ENCODE peak calls at places on chromosomes 1 and 21, in five cellular contexts. M is nephron progenitor cell, W is HAP-1, U is stomach, T is WERI-Rb-1. Q is an unnamed sample.

GRCh38 chr1:241640867-241641542 is 836 bp upstream of the CHML start:
- DNase-seq in T (no peak), U (no peak), M (no peak), W (no peak), Q (no peak)

GRCh38 chr1:191074877-191075276 is 597.2 kb upstream of the BRINP3 start:
- DNase-seq in T (no peak), U (no peak), M (no peak), W (no peak), Q (no peak)

GRCh38 chr1:84265867-84266266 is 35.6 kb upstream of the SAMD13 start:
- DNase-seq in W (no peak), T (no peak), U (no peak), M (no peak), Q (no peak)

GRCh38 chr1:234707641-234708040 is 97.7 kb upstream of the IRF2BP2 start:
- DNase-seq in U (no peak), M (no peak), W (no peak), T (no peak), Q (no peak)

GRCh38 chr1:183600136-183600535 is 9.9 kb upstream of the NCF2 start:
- DNase-seq in U (no peak), T (no peak), W (no peak), M (no peak), Q (no peak)

GRCh38 chr1:179921981-179922380 is 32.6 kb upstream of the CEP350 start:
- DNase-seq in M (no peak), W (no peak), T (no peak), U (no peak), Q (no peak)

GRCh38 chr1:240765732-240766363 is 153.9 kb upstream of the GREM2 start:
- DNase-seq in M (no peak), T (no peak), W (no peak), U (no peak), Q (no peak)

GRCh38 chr1:232880354-232880753 is 70.1 kb upstream of the NTPCR start:
- DNase-seq in U (peak), W (peak), T (peak), M (peak), Q (peak)

GRCh38 chr1:118650084-118650807 is 337.9 kb downstream of the TBX15 start:
- DNase-seq in U (no peak), T (no peak), W (no peak), M (no peak), Q (no peak)

GRCh38 chr1:151024540-151025146 is 11.7 kb upstream of the BNIPL start:
- DNase-seq in U (peak), T (peak), W (peak), M (peak), Q (peak)

GRCh38 chr1:242455052-242455361 is 69.5 kb downstream of the PLD5 start:
- DNase-seq in W (no peak), T (no peak), U (no peak), M (no peak), Q (no peak)

GRCh38 chr21:28160378-28160777 is 832.3 kb downstream of the LTN1 start:
- DNase-seq in T (no peak), W (no peak), U (no peak), M (no peak), Q (no peak)

GRCh38 chr1:63882048-63882704 is 108.4 kb downstream of the ROR1 start:
- DNase-seq in U (no peak), T (no peak), W (no peak), M (no peak), Q (no peak)

GRCh38 chr1:223479718-223480425 is 86.7 kb downstream of the CCDC185 start:
- DNase-seq in T (no peak), U (no peak), M (no peak), W (no peak), Q (peak)

GRCh38 chr1:168360151-168360550 is 79.5 kb downstream of the TBX19 start:
- DNase-seq in W (no peak), M (no peak), U (no peak), T (no peak), Q (no peak)

GRCh38 chr1:236502972-236503639 is 20.7 kb upstream of the LGALS8 start:
- DNase-seq in M (peak), U (peak), T (no peak), W (peak), Q (peak)

GRCh38 chr1:183293243-183293642 is 107.2 kb downstream of the LAMC2 start:
- DNase-seq in T (no peak), M (no peak), U (no peak), W (no peak), Q (no peak)

GRCh38 chr1:205589618-205590456 is 42.0 kb downstream of the ELK4 start:
- DNase-seq in U (no peak), M (no peak), W (no peak), T (peak), Q (no peak)

GRCh38 chr1:29379438-29380073 is 143.2 kb downstream of the PTPRU start:
- DNase-seq in U (no peak), M (no peak), W (peak), T (peak), Q (peak)

GRCh38 chr1:150695561-150695960 is 1.4 kb downstream of the GOLPH3L start:
- DNase-seq in W (no peak), M (no peak), U (no peak), T (no peak), Q (no peak)

GRCh38 chr1:36342426-36343185 is 19.2 kb upstream of the EVA1B start:
- DNase-seq in M (peak), W (peak), T (peak), U (peak), Q (peak)

GRCh38 chr1:3581296-3581695 is 30.0 kb downstream of the MEGF6 start:
- DNase-seq in W (no peak), U (no peak), M (no peak), T (no peak), Q (no peak)

GRCh38 chr1:192539450-192540132 is 36.0 kb upstream of the RGS1 start:
- DNase-seq in M (no peak), W (peak), T (no peak), U (no peak), Q (no peak)

GRCh38 chr1:8473121-8473891 is 155.4 kb downstream of the SLC45A1 start:
- DNase-seq in M (no peak), U (no peak), T (no peak), W (no peak), Q (no peak)

GRCh38 chr1:53463961-53464899 is 5.0 kb downstream of the DMRTB1 start:
- DNase-seq in U (no peak), M (no peak), W (no peak), T (no peak), Q (no peak)

GRCh38 chr1:157154940-157155514 is 16.8 kb upstream of the ETV3 start:
- DNase-seq in W (peak), U (peak), M (no peak), T (peak), Q (peak)

GRCh38 chr1:17440827-17441168 is 1.3 kb upstream of the RCC2 start:
- DNase-seq in T (no peak), M (no peak), W (no peak), U (no peak), Q (no peak)

Q was measured in RPMI8226.